ENCODE peak calls at places on chromosomes 12 and 14, in four cellular contexts. N, T, E and O are unnamed samples.
A peak's percentile ranks its signal among the peaks of the same experiment; 100 is the strongest.

GRCh38 chr12:105922670-105923102 is 216.1 kb downstream of the NUAK1 start:
- DNase-seq in T (peak; percentile 86), E (no peak), N (peak; percentile 59), O (peak; percentile 45)

GRCh38 chr14:95121911-95122696 is 35.2 kb downstream of the DICER1 start:
- DNase-seq in N (no peak), E (no peak), T (no peak), O (no peak)

GRCh38 chr12:90939382-90939781 is 15.6 kb downstream of the CCER1 start:
- DNase-seq in T (no peak), N (peak; percentile 48), E (no peak), O (no peak)

GRCh38 chr12:98188649-98189048 is 326.7 kb upstream of the TMPO start:
- DNase-seq in E (no peak), T (peak; percentile 9), N (peak; percentile 27), O (peak; percentile 62)

GRCh38 chr12:103401421-103401820 is 94.3 kb downstream of the C12orf42 start:
- DNase-seq in N (no peak), E (no peak), T (no peak), O (peak; percentile 64)

GRCh38 chr12:86601550-86602308 is 345.5 kb upstream of the MGAT4C start:
- DNase-seq in T (no peak), N (no peak), E (no peak), O (no peak)

GRCh38 chr12:48454675-48455074 is 17.7 kb upstream of the ANP32D start:
- DNase-seq in T (peak; percentile 5), E (no peak), N (peak; percentile 70), O (peak; percentile 9)

GRCh38 chr14:102508410-102508773 is 1.2 kb downstream of the ANKRD9 start:
- DNase-seq in N (no peak), T (no peak), E (no peak), O (no peak)

GRCh38 chr14:100072783-100073346 is 7.6 kb downstream of the EVL start:
- DNase-seq in T (no peak), E (no peak), N (no peak), O (no peak)

GRCh38 chr12:91609283-91609682 is 426.7 kb upstream of the DCN start:
- DNase-seq in T (no peak), N (no peak), E (no peak), O (no peak)

GRCh38 chr12:39065455-39065854 is 160.1 kb upstream of the CPNE8 start:
- DNase-seq in T (no peak), E (no peak), N (no peak), O (no peak)

GRCh38 chr12:65205886-65206285 is 36.5 kb downstream of the LEMD3 start:
- DNase-seq in E (no peak), T (no peak), N (no peak), O (no peak)

GRCh38 chr12:8026282-8026637 is 6.3 kb upstream of the FOXJ2 start:
- DNase-seq in T (no peak), E (no peak), N (no peak), O (no peak)

GRCh38 chr12:43044241-43044640 is 454.7 kb upstream of the PRICKLE1 start:
- DNase-seq in T (no peak), E (no peak), N (no peak), O (no peak)

GRCh38 chr12:21527451-21528180 is 1.5 kb downstream of the SPX start:
- DNase-seq in E (peak; percentile 61), N (peak; percentile 41), T (peak; percentile 55), O (peak; percentile 80)

GRCh38 chr12:106067606-106068205 is 71.0 kb downstream of the NUAK1 start:
- DNase-seq in T (no peak), N (no peak), E (no peak), O (no peak)